ENCODE peak calls at places on chromosome 21, in nine cellular contexts. P is activated CD4-positive, CD25-positive, alpha-beta regulatory T cell; L is CD4-positive, alpha-beta T cell; E is GM23248; U is stimulated activated naive CD8-positive, alpha-beta T cell treated with anti-CD3 and anti-CD28 coated beads, Interleukin-15, Interleukin-2, amounts not matched to agents 100 U/mL and 50 U/mL, for 24 hours; R is activated naive CD4-positive, alpha-beta T cell treated with anti-CD3 and anti-CD28 coated beads, Interleukin-2, amount 10 ng/mL, durations not matched to agents 7 days and 5 days; K is stimulated activated CD4-positive, alpha-beta T cell treated with anti-CD3 and anti-CD28 coated beads, Interleukin-15, amount 100 ng/mL, for 1 hour; F is HTR-8/SVneo; T is AG20443. H is an unnamed sample.
A peak's percentile ranks its signal among the peaks of the same experiment; 100 is the strongest.

GRCh38 chr21:42476493-42477342 is 19.3 kb downstream of the RSPH1 start:
- DNase-seq in T (no peak), R (no peak), U (no peak), E (no peak), K (no peak), P (no peak), F (no peak), L (no peak), H (no peak)

GRCh38 chr21:16002872-16003466 is 273.2 kb downstream of the USP25 start:
- DNase-seq in U (no peak), F (peak; percentile 10), K (no peak), E (peak; percentile 63), T (peak; percentile 16), L (no peak), P (no peak), R (no peak), H (no peak)

GRCh38 chr21:37861561-37861960 is 54.7 kb downstream of the KCNJ6 start:
- DNase-seq in L (no peak), P (no peak), R (no peak), E (no peak), F (no peak), K (no peak), T (no peak), U (no peak), H (no peak)

GRCh38 chr21:40245021-40245420 is 377.8 kb downstream of the PCP4 start:
- DNase-seq in R (no peak), E (no peak), K (no peak), U (no peak), T (no peak), F (no peak), P (no peak), L (no peak), H (no peak)

GRCh38 chr21:44421901-44422840 is 33.1 kb upstream of the LRRC3 start:
- DNase-seq in R (peak; percentile 3), T (no peak), P (no peak), L (no peak), U (peak; percentile 1), K (no peak), F (no peak), E (no peak), H (no peak)

GRCh38 chr21:45033791-45034555 is 40.4 kb upstream of the ADARB1 start:
- DNase-seq in L (no peak), E (peak; percentile 76), K (no peak), P (no peak), T (peak; percentile 86), F (no peak), U (no peak), R (no peak), H (no peak)

GRCh38 chr21:36420571-36421339 is 35.6 kb downstream of the CHAF1B start:
- DNase-seq in F (no peak), R (no peak), E (no peak), U (no peak), T (no peak), K (no peak), L (no peak), P (no peak), H (no peak)

GRCh38 chr21:45640001-45640887 is 3.3 kb upstream of the PCBP3 start:
- DNase-seq in F (no peak), R (no peak), U (no peak), L (no peak), T (no peak), K (no peak), E (no peak), P (no peak), H (no peak)

GRCh38 chr21:35048706-35049617 is at the start of gene RUNX1:
- DNase-seq in K (peak; percentile 33), F (peak; percentile 56), E (peak; percentile 70), P (peak; percentile 49), L (peak; percentile 63), U (peak; percentile 80), T (peak; percentile 40), R (peak; percentile 83), H (peak; percentile 54)

GRCh38 chr21:20998456-20998789 is 214 bp downstream of the NCAM2 start:
- DNase-seq in P (no peak), F (peak; percentile 5), L (no peak), E (no peak), R (no peak), K (no peak), U (no peak), T (no peak), H (no peak)

GRCh38 chr21:42203936-42204335 is 15.0 kb upstream of the ABCG1 start:
- DNase-seq in K (no peak), T (no peak), U (no peak), E (no peak), P (no peak), L (no peak), F (no peak), R (no peak), H (no peak)

GRCh38 chr21:44886113-44887075 is 12.9 kb upstream of the PTTG1IP start:
- DNase-seq in T (no peak), K (no peak), R (no peak), U (no peak), P (no peak), E (no peak), F (no peak), L (no peak), H (no peak)

GRCh38 chr21:41506526-41507520 is 1.1 kb downstream of the TMPRSS2 start:
- DNase-seq in L (no peak), P (no peak), R (no peak), E (peak; percentile 14), K (no peak), F (no peak), T (no peak), U (no peak), H (no peak)

GRCh38 chr21:42316891-42317290 is 1.7 kb upstream of the TFF3 start:
- DNase-seq in R (no peak), E (no peak), F (no peak), L (peak; percentile 25), T (no peak), K (no peak), U (no peak), P (no peak), H (no peak)

GRCh38 chr21:28822882-28823335 is 169.8 kb downstream of the LTN1 start:
- DNase-seq in E (peak; percentile 64), U (no peak), P (no peak), T (peak; percentile 67), K (no peak), F (peak; percentile 22), R (no peak), L (no peak), H (no peak)

GRCh38 chr21:42461185-42461520 is 34.9 kb downstream of the RSPH1 start:
- DNase-seq in T (no peak), L (peak; percentile 2), U (no peak), R (no peak), K (no peak), E (no peak), P (no peak), F (no peak), H (no peak)

GRCh38 chr21:42518216-42518615 is 4.6 kb downstream of the SLC37A1 start:
- DNase-seq in T (peak; percentile 58), R (no peak), U (no peak), K (no peak), F (peak; percentile 70), L (no peak), E (peak; percentile 26), P (no peak), H (no peak)

GRCh38 chr21:42526379-42526727 is 12.7 kb downstream of the SLC37A1 start:
- DNase-seq in F (no peak), T (no peak), E (no peak), K (no peak), R (peak; percentile 11), P (no peak), L (no peak), U (no peak), H (no peak)

GRCh38 chr21:41952568-41953248 is 1.1 kb downstream of the C2CD2 start:
- DNase-seq in P (no peak), K (no peak), F (no peak), T (no peak), L (no peak), U (no peak), R (no peak), E (no peak), H (no peak)

GRCh38 chr21:35384375-35384774 is 335.3 kb upstream of the RUNX1 start:
- DNase-seq in U (no peak), E (no peak), P (no peak), F (no peak), K (no peak), R (no peak), L (no peak), T (no peak), H (no peak)

GRCh38 chr21:42392731-42393442 is 3.0 kb downstream of the TMPRSS3 start:
- DNase-seq in P (no peak), F (no peak), R (no peak), U (no peak), E (no peak), T (no peak), K (no peak), L (no peak), H (no peak)

GRCh38 chr21:45497846-45498645 is 44.2 kb downstream of the SLC19A1 start:
- DNase-seq in F (no peak), E (no peak), L (no peak), P (no peak), U (no peak), T (no peak), K (no peak), R (no peak), H (no peak)

GRCh38 chr21:25501996-25502665 is 105.2 kb downstream of the MRPL39 start:
- DNase-seq in T (no peak), F (no peak), U (peak; percentile 69), E (no peak), P (no peak), K (peak; percentile 6), R (no peak), L (no peak), H (no peak)

GRCh38 chr21:42970946-42971653 is 3.3 kb upstream of the PKNOX1 start:
- DNase-seq in P (no peak), U (no peak), F (no peak), E (no peak), T (no peak), L (no peak), R (no peak), K (no peak), H (no peak)

GRCh38 chr21:45521241-45521640 is 21.0 kb downstream of the SLC19A1 start:
- DNase-seq in P (no peak), T (no peak), U (no peak), R (no peak), K (no peak), E (no peak), L (no peak), F (no peak), H (no peak)

GRCh38 chr21:31781737-31782136 is 49.8 kb upstream of the SCAF4 start:
- DNase-seq in K (no peak), L (no peak), F (peak; percentile 24), E (peak; percentile 77), P (no peak), T (peak; percentile 62), R (no peak), U (no peak), H (no peak)

GRCh38 chr21:38793926-38794713 is 11.6 kb upstream of the ETS2 start:
- DNase-seq in U (no peak), T (no peak), E (no peak), L (no peak), R (no peak), P (no peak), K (no peak), F (no peak), H (no peak)

GRCh38 chr21:36693144-36694040 is 5.5 kb upstream of the SIM2 start:
- DNase-seq in T (no peak), K (no peak), R (no peak), U (peak; percentile 16), F (no peak), E (no peak), P (no peak), L (no peak), H (no peak)